ENCODE peak calls at places on chromosomes 1 and 21, in six cellular contexts. U is stimulated activated CD4-positive, alpha-beta T cell treated with anti-CD3 and anti-CD28 coated beads, Interleukin-15, amount 100 ng/mL, for 24 hours; J is left cardiac atrium; E is BE2C; S is GM13977; W is HFFc6. B is an unnamed sample.

GRCh38 chr1:234844479-234845031 is 234.6 kb upstream of the IRF2BP2 start:
- DNase-seq in S (no peak), W (no peak), J (no peak), E (no peak), U (peak; percentile 20), B (no peak)

GRCh38 chr1:245901565-245901964 is 605.5 kb downstream of the SMYD3 start:
- DNase-seq in U (no peak), E (peak; percentile 33), J (no peak), S (no peak), W (no peak), B (no peak)

GRCh38 chr1:168845083-168845650 is 116.2 kb upstream of the DPT start:
- DNase-seq in S (no peak), U (no peak), W (no peak), J (no peak), E (no peak), B (no peak)

GRCh38 chr1:47401761-47402160 is 14.3 kb upstream of the FOXE3 start:
- DNase-seq in E (no peak), S (no peak), U (no peak), J (no peak), W (no peak), B (no peak)

GRCh38 chr1:27605796-27606707 is 2.1 kb upstream of the AHDC1 start:
- DNase-seq in W (peak; percentile 47), U (peak; percentile 71), J (no peak), S (peak; percentile 73), E (peak; percentile 50), B (no peak)

GRCh38 chr1:237239248-237239647 is 197.3 kb downstream of the RYR2 start:
- DNase-seq in S (no peak), J (no peak), U (no peak), W (no peak), E (no peak), B (no peak)

GRCh38 chr1:15678578-15678977 is 5.5 kb upstream of the PLEKHM2 start:
- DNase-seq in W (peak; percentile 82), S (no peak), J (no peak), E (no peak), U (no peak), B (no peak)

GRCh38 chr1:153697873-153698647 is 19.6 kb downstream of the NPR1 start:
- DNase-seq in J (peak; percentile 92), W (no peak), U (peak; percentile 12), E (peak; percentile 73), S (no peak), B (no peak)

GRCh38 chr21:46005481-46005881 is 23.9 kb downstream of the COL6A1 start:
- DNase-seq in J (no peak), E (no peak), U (no peak), W (no peak), S (no peak), B (no peak)

GRCh38 chr1:47804127-47804526 is 193.1 kb downstream of the TRABD2B start:
- DNase-seq in E (peak; percentile 65), J (no peak), W (no peak), U (no peak), S (no peak), B (no peak)

GRCh38 chr1:202007703-202008489 is 2.5 kb upstream of the ELF3 start:
- DNase-seq in S (no peak), E (no peak), U (no peak), W (peak; percentile 28), J (no peak), B (no peak)

GRCh38 chr21:43367859-43368258 is 59.1 kb downstream of the SIK1 start:
- DNase-seq in S (no peak), E (no peak), J (no peak), W (no peak), U (no peak), B (no peak)

GRCh38 chr1:3858231-3858981 is 1.1 kb downstream of the DFFB start:
- DNase-seq in E (no peak), W (peak; percentile 4), J (no peak), U (no peak), S (no peak), B (no peak)

GRCh38 chr1:230270940-230271325 is 155.2 kb downstream of the PGBD5 start:
- DNase-seq in J (no peak), U (peak; percentile 30), E (peak; percentile 53), S (no peak), W (no peak), B (no peak)

GRCh38 chr1:24932284-24932683 is 2.2 kb upstream of the RUNX3 start:
- DNase-seq in S (peak; percentile 88), J (no peak), W (no peak), U (peak; percentile 77), E (peak; percentile 48), B (no peak)

GRCh38 chr1:164602142-164602429 is 43.1 kb downstream of the PBX1 start:
- DNase-seq in U (no peak), S (no peak), E (no peak), W (no peak), J (no peak), B (no peak)

GRCh38 chr1:6338685-6339084 is 54.9 kb downstream of the ACOT7 start:
- DNase-seq in W (no peak), E (no peak), U (no peak), J (no peak), S (no peak), B (no peak)

GRCh38 chr1:18707696-18708257 is 77.1 kb downstream of the PAX7 start:
- DNase-seq in S (no peak), W (no peak), J (no peak), U (no peak), E (no peak), B (no peak)

GRCh38 chr1:54239603-54240002 is 39.6 kb downstream of the MRPL37 start:
- DNase-seq in W (no peak), E (no peak), U (no peak), S (no peak), J (no peak), B (no peak)

GRCh38 chr1:6776895-6777294 is 8.4 kb upstream of the CAMTA1 start:
- DNase-seq in U (no peak), E (no peak), W (no peak), J (no peak), S (no peak), B (no peak)

GRCh38 chr1:9302745-9303524 is 10.2 kb downstream of the SPSB1 start:
- DNase-seq in W (peak; percentile 96), U (no peak), J (no peak), E (peak; percentile 40), S (no peak), B (no peak)

GRCh38 chr1:204255966-204256365 is 42.2 kb upstream of the GOLT1A start:
- DNase-seq in W (peak; percentile 26), E (no peak), J (no peak), S (no peak), U (no peak), B (no peak)

GRCh38 chr1:40625076-40625475 is 40.4 kb downstream of the RIMS3 start:
- DNase-seq in S (peak; percentile 20), U (peak; percentile 35), W (peak; percentile 16), J (no peak), E (peak; percentile 38), B (no peak)

GRCh38 chr1:220420700-220421099 is 107.2 kb upstream of the MARK1 start:
- DNase-seq in U (no peak), W (no peak), S (no peak), E (no peak), J (no peak), B (no peak)

GRCh38 chr1:180662709-180663108 is 30.9 kb downstream of the XPR1 start:
- DNase-seq in S (no peak), W (no peak), J (no peak), U (no peak), E (no peak), B (no peak)

GRCh38 chr1:45660336-45660735 is 26.0 kb downstream of the GPBP1L1 start:
- DNase-seq in U (no peak), J (no peak), W (no peak), E (no peak), S (no peak), B (no peak)

GRCh38 chr1:193417420-193417819 is 231.0 kb upstream of the B3GALT2 start:
- DNase-seq in J (no peak), E (no peak), U (no peak), W (peak; percentile 28), S (no peak), B (no peak)

GRCh38 chr1:21579788-21580187 is 70.6 kb downstream of the ALPL start:
- DNase-seq in E (no peak), W (no peak), U (no peak), S (no peak), J (no peak), B (peak; percentile 37)

GRCh38 chr1:114509596-114510234 is 1.3 kb downstream of the TRIM33 start:
- DNase-seq in J (no peak), W (no peak), U (no peak), E (no peak), S (no peak), B (no peak)

GRCh38 chr1:37703061-37703460 is 10.7 kb downstream of the CDCA8 start:
- DNase-seq in U (no peak), S (no peak), W (no peak), J (no peak), E (no peak), B (no peak)

GRCh38 chr1:95547000-95547399 is 313.0 kb downstream of the RWDD3 start:
- DNase-seq in U (no peak), E (no peak), J (no peak), W (no peak), S (no peak), B (no peak)

GRCh38 chr1:172581779-172582178 is 48.8 kb downstream of the SUCO start:
- DNase-seq in W (peak; percentile 30), E (no peak), U (no peak), J (no peak), S (no peak), B (no peak)

GRCh38 chr1:1374068-1374860 is 743 bp downstream of the AURKAIP1 start:
- DNase-seq in J (no peak), E (peak; percentile 53), W (no peak), U (no peak), S (no peak), B (no peak)